ENCODE peak calls at places on chromosomes 3 and 15, in nine cellular contexts. P is EL, D is T1000, A is HS-27A, E is activated T-helper 1 cell treated with Interleukin-2 at 50 U/mL for 16 hours, U is WTC11, K is AG10803, F is substantia nigra, R is NCI-H1105. W is an unnamed sample.
A peak's percentile ranks its signal among the peaks of the same experiment; 100 is the strongest.

GRCh38 chr15:59237854-59238252 is 31.2 kb downstream of the LDHAL6B start:
- DNase-seq in P (no peak), D (no peak), A (no peak), E (no peak), U (no peak), K (no peak), F (no peak), R (no peak), W (no peak)

GRCh38 chr15:20294651-20295237 is 246.9 kb downstream of the GOLGA6L6 start:
- DNase-seq in P (no peak), D (no peak), A (no peak), E (no peak), U (no peak), K (no peak), F (no peak), R (no peak), W (no peak)

GRCh38 chr15:49423906-49424520 is 971 bp downstream of the FGF7 start:
- DNase-seq in P (no peak), D (no peak), A (no peak), E (no peak), U (no peak), K (no peak), F (no peak), R (no peak), W (no peak)

GRCh38 chr3:4820296-4821121 is 158.7 kb upstream of the BHLHE40 start:
- DNase-seq in P (no peak), D (no peak), A (no peak), E (no peak), U (no peak), K (no peak), F (no peak), R (no peak), W (no peak)

GRCh38 chr3:13177236-13177635 is 104.0 kb upstream of the IQSEC1 start:
- DNase-seq in P (no peak), D (no peak), A (no peak), E (no peak), U (no peak), K (no peak), F (no peak), R (no peak), W (no peak)

GRCh38 chr3:27160779-27161287 is 208.3 kb downstream of the NEK10 start:
- DNase-seq in P (no peak), D (no peak), A (no peak), E (no peak), U (no peak), K (no peak), F (no peak), R (no peak), W (no peak)

GRCh38 chr3:129424185-129424841 is 4.1 kb downstream of the EFCAB12 start:
- DNase-seq in P (no peak), D (no peak), A (no peak), E (no peak), U (no peak), K (no peak), F (no peak), R (no peak), W (no peak)

GRCh38 chr3:190026154-190026553 is 94.5 kb downstream of the P3H2 start:
- DNase-seq in P (peak; percentile 51), D (no peak), A (no peak), E (no peak), U (no peak), K (no peak), F (no peak), R (no peak), W (no peak)

GRCh38 chr3:181637056-181637798 is 74.5 kb upstream of the SOX2 start:
- DNase-seq in P (no peak), D (no peak), A (no peak), E (no peak), U (no peak), K (no peak), F (no peak), R (no peak), W (no peak)

GRCh38 chr3:17473761-17474160 is 268.7 kb downstream of the TBC1D5 start:
- DNase-seq in P (peak; percentile 13), D (no peak), A (no peak), E (no peak), U (no peak), K (peak; percentile 20), F (no peak), R (no peak), W (no peak)

W was measured in effector CD4-positive, alpha-beta T cell.